ENCODE peak calls at places on chromosomes 11 and 22, in eight cellular contexts. D is neuronal stem cell; G is iris pigment epithelial cell; A is NT2/D1; U is thoracic aorta; C is left cardiac atrium; L is activated T-cell treated with anti-CD3 and anti-CD28 coated beads for 24 hours; N is stimulated activated CD4-positive, alpha-beta T cell treated with anti-CD3 and anti-CD28 coated beads, Interleukin-12 subunit alpha, Interleukin-12 subunit beta, amount 100 ng/mL, for 24 hours. V is an unnamed sample.

GRCh38 chr11:131568318-131568717 is 197.9 kb downstream of the NTM start:
- DNase-seq in D (no peak), G (no peak), A (no peak), U (no peak), C (no peak), L (no peak), N (no peak), V (no peak)

GRCh38 chr11:93481696-93482095 is 61.5 kb downstream of the SMCO4 start:
- DNase-seq in D (no peak), G (no peak), A (no peak), U (no peak), C (no peak), L (no peak), N (no peak), V (no peak)

GRCh38 chr11:110479445-110480101 is 49.8 kb downstream of the FDX1 start:
- DNase-seq in D (no peak), G (peak; percentile 77), A (no peak), U (no peak), C (no peak), L (no peak), N (no peak), V (no peak)

GRCh38 chr11:96055706-96056387 is 131.9 kb upstream of the MTMR2 start:
- DNase-seq in D (peak; percentile 6), G (peak; percentile 47), A (peak; percentile 15), U (no peak), C (no peak), L (peak; percentile 18), N (peak; percentile 31), V (no peak)

GRCh38 chr11:110000045-110000502 is 93.1 kb upstream of the ZC3H12C start:
- DNase-seq in D (no peak), G (peak; percentile 99), A (no peak), U (no peak), C (no peak), L (no peak), N (no peak), V (no peak)

GRCh38 chr22:27107824-27108223 is 450.4 kb downstream of the MIAT start:
- DNase-seq in D (no peak), G (peak; percentile 99), A (no peak), U (peak; percentile 67), C (peak; percentile 81), L (no peak), N (no peak), V (no peak)

GRCh38 chr11:62921573-62922188 is 518 bp upstream of the CHRM1 start:
- DNase-seq in D (no peak), G (no peak), A (no peak), U (no peak), C (no peak), L (no peak), N (no peak), V (peak; percentile 81)

GRCh38 chr11:7004482-7004881 is 15.7 kb downstream of the ZNF214 start:
- DNase-seq in D (no peak), G (peak; percentile 35), A (no peak), U (no peak), C (no peak), L (no peak), N (no peak), V (no peak)

GRCh38 chr11:110787680-110788079 is 75.4 kb upstream of the ARHGAP20 start:
- DNase-seq in D (no peak), G (no peak), A (no peak), U (no peak), C (no peak), L (no peak), N (no peak), V (no peak)

GRCh38 chr11:2885017-2885675 is 429 bp downstream of the CDKN1C start:
- DNase-seq in D (no peak), G (peak; percentile 58), A (no peak), U (no peak), C (peak; percentile 70), L (no peak), N (no peak), V (peak; percentile 98)

V was measured in 8988T.